ENCODE peak calls at places on chromosome 18, in five cellular contexts. J is tibial nerve, I is ovary, N is HCT116, B is mucosa of descending colon. L is an unnamed sample.

GRCh38 chr18:79069792-79070151 is 578 bp downstream of the ATP9B start:
- DNase-seq in J (no peak), I (no peak), N (no peak), B (no peak), L (no peak)

GRCh38 chr18:41347057-41347456 is 608.0 kb upstream of the PIK3C3 start:
- DNase-seq in I (no peak), B (no peak), J (no peak), N (no peak), L (peak)

GRCh38 chr18:62281684-62282083 is 43.4 kb upstream of the TNFRSF11A start:
- DNase-seq in N (no peak), I (no peak), B (no peak), J (no peak), L (no peak)

GRCh38 chr18:499351-500229 is 911 bp downstream of the COLEC12 start:
- DNase-seq in N (no peak), J (no peak), I (peak), B (no peak), L (peak)

GRCh38 chr18:43589611-43590151 is 312.4 kb upstream of the SYT4 start:
- DNase-seq in B (peak), I (no peak), J (no peak), N (no peak), L (no peak)

GRCh38 chr18:31821452-31822171 is 60.9 kb upstream of the SLC25A52 start:
- DNase-seq in B (no peak), J (no peak), N (no peak), I (no peak), L (no peak)

GRCh38 chr18:11995445-11996189 is 14.3 kb downstream of the IMPA2 start:
- DNase-seq in N (peak), B (peak), I (peak), J (peak), L (peak)

GRCh38 chr18:49177071-49177470 is 226.3 kb upstream of the SMAD7 start:
- DNase-seq in I (no peak), N (no peak), J (no peak), B (no peak), L (no peak)

GRCh38 chr18:74351354-74351753 is 35.7 kb downstream of the C18orf63 start:
- DNase-seq in J (no peak), N (no peak), B (no peak), I (no peak), L (no peak)

GRCh38 chr18:8656226-8656625 is 47.0 kb downstream of the RAB12 start:
- DNase-seq in B (no peak), I (no peak), J (no peak), N (no peak), L (no peak)

DNA sequence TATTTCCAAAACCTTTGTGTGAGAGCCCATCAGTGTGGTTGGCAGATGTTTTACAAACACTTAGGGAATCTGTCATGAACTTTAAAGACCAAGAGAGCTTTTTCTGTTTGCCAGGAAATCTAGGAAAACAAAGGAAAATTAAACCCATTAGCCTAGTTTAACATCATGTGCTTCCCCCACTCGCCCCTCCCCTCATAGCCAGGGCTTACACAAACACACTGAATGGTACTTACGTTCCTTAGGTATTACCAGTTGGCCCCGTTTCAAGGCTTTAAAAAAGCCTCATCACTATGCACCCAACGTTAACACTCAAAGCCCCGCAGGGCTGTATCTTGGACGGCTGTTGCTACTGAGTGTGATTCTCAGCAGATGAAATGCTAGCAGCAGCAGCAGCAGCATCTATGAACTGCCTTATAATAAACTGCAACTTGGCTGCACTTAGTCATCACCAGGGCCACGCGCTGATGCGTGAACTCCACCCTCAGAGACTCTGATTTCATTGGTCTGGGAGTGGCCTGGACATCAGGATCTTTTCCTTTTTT is 20.1 kb upstream of the TTC39C start:
- DNase-seq in B (no peak), N (peak), J (peak), I (peak), L (peak)
- H3K4me3 ChIP-seq in B (no peak), N (peak), J (no peak), I (no peak), L (no peak)

DNA sequence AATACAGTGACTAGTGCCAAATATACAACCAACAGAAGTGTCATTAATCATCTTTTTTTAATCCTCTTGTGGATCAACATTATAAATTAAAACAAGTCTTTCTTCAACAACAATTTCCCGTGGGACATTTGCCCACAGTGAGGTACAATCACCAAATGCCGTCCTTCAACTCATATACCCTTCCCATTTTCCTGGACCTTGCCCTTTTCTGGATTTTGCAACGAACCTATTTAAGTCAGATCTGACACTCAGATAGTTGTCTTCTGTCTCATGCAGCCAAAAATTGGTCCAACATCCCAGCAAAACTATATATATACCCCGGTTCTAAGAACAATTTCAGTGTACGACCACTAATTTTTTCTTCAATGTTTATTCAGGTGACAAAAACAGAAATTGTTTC is 324.0 kb downstream of the DSEL start:
- DNase-seq in J (no peak), I (no peak), N (no peak), B (no peak), L (no peak)
- H3K4me3 ChIP-seq in J (no peak), I (no peak), N (no peak), B (no peak), L (no peak)

DNA sequence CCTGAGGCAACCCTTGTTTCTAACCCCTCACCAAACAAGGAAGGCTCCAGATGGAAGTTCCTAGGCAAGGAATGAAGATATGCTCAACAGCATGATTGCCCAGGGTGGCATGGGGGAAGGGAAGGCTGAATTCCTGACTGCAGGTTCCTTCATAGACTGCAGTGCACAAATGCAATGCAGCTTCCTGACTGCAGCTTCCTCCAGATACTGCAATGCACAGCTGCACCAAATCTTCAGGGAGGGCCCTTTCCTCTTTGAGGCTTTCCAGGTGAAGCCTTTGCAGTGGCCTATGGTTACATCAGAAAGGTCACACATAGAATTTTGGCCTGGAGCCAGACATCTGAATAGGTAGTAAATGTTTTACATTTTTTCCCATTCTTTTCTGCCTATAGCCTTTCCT is 58.8 kb upstream of the DYNAP start:
- DNase-seq in I (no peak), J (no peak), B (no peak), N (no peak), L (no peak)
- H3K4me3 ChIP-seq in I (no peak), J (no peak), B (no peak), N (no peak), L (no peak)

DNA sequence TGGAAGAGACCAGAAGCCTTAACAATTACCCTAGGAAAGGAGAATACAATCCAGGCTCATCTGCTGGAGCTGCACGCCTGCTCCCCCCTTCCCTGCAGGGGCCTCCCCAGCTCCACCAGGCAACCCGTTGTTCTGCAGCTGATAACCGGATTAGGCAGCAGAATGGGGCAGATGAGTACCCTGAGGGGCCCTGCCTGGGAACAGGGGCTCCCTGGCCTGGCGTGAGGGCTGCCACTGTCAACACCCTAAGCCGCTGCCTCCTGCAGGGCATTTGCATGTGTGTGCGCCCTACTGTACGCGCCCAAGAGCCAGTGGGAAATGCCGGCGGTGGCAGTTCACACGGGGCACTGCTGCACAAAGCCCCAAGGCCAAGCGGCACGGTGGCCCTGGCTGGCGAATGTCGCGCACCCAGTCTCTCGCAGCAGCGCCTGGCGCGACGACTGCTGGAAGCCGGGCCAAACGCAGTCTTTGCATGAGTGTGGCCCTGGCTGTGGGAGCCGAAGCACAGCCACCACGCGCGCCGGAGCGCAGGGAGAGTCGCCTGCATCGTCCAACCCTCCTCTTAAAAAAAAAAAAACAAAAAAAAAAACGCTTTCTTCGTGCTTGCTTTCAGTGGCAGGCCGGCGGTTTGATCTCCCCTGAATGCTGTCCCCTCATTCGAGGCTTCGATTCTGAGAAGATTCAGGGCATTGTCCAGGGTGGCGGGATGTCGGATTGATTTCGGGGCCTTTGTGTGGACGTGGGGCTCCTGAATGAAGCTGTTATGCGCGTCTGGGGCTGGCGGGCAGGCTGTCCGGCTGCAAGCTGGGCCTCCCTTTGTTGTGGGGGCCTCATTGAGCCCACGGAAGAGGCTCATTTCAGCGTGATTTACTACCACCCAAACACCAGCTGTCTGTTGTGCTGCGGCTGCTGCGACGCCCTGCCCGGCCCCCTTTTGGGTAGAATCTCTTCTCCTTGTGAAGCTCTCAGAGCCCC is 63.8 kb downstream of the SETBP1 start:
- DNase-seq in N (no peak), J (no peak), B (no peak), I (peak), L (no peak)
- H3K4me3 ChIP-seq in N (no peak), J (no peak), B (no peak), I (no peak), L (no peak)

DNA sequence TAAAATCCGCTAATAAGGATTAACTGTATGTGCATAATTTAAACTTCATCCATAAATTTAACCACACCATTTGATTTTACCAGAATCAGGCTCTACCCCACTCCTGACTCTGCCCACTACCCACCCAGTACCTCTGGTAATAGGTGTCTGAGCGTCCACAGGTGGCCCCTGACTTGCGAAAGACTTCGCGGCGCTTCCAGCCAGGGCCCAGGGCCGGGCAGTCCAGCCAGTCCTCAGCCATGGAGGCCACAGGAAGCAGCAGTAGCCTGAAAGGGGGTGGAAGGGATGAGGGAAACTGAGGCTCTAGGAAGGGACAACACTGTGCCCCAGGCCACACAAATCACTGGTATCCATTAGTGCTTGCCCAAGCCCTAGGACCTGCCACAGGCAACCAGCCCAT is 1.6 kb downstream of the MBD1 start:
- DNase-seq in B (no peak), J (no peak), I (no peak), N (no peak), L (no peak)
- H3K4me3 ChIP-seq in B (no peak), J (no peak), I (no peak), N (peak), L (no peak)

GRCh38 chr18:13810950-13811485 is 12.9 kb upstream of the MC5R start:
- DNase-seq in B (no peak), N (no peak), J (no peak), I (no peak), L (no peak)
- H3K4me3 ChIP-seq in B (no peak), N (no peak), J (no peak), I (no peak), L (no peak)

GRCh38 chr18:67417864-67418523 is 98.5 kb downstream of the DSEL start:
- DNase-seq in J (no peak), I (no peak), N (no peak), B (no peak), L (peak)
- H3K4me3 ChIP-seq in J (no peak), I (peak), N (no peak), B (no peak), L (peak)

DNA sequence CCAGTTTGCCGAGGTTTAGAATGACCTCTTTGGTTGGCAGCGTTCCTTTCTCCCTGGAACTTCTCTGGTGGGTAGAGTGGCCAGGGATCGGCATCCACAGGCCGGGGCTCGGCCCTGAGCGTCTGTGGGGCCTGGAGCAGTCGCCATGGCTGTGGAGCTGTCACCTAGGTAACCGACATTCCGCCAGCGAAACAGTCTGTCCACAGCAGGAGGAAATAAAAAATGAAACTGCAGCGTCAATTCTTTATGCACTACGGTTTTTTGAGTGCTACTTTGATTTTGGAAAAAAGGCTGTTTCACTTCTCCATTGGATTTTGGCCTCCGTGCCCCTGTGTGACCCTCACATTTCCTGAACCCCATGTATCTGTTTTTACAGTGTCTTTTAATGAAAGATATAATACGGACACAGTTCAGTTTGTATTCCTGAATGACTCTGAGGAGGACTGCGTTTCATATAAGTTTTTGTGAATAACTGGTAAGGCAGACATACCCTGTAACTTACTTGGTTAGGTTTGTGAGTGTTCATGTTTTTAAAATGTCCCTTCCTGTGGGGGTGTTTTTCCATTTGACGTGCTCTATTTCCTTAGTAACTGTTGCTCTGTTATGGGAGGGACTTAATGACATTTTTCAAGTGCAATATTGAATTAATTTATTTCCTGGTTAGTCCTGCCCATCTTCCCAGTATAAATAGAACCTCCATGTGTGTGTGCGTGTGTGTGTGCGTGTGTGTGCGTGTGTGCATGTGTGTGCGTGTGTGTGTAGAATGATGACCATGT is 163.5 kb downstream of the LDLRAD4 start:
- DNase-seq in J (peak), N (no peak), B (peak), I (peak), L (no peak)
- H3K4me3 ChIP-seq in J (peak), N (no peak), B (no peak), I (peak), L (no peak)

L was measured in SJSA1.